ENCODE peak calls at places on chromosome 21, in seven cellular contexts. W, S, C, G, T, D and M are unnamed samples.

GRCh38 chr21:18164483-18164882 is 80.2 kb upstream of the CHODL start:
- DNase-seq in W (no peak), S (no peak), C (no peak), G (no peak), T (no peak), D (no peak), M (no peak)

GRCh38 chr21:45624356-45624854 is 19.1 kb upstream of the PCBP3 start:
- DNase-seq in W (no peak), S (no peak), C (no peak), G (no peak), T (no peak), D (no peak), M (no peak)

GRCh38 chr21:13827201-13827600 is 217.6 kb downstream of the POTED start:
- DNase-seq in W (no peak), S (no peak), C (no peak), G (no peak), T (no peak), D (no peak), M (no peak)

GRCh38 chr21:27743971-27744564 is 777.2 kb upstream of the ADAMTS5 start:
- DNase-seq in W (no peak), S (no peak), C (no peak), G (no peak), T (no peak), D (no peak), M (no peak)

GRCh38 chr21:45149021-45149420 is 74.6 kb downstream of the ADARB1 start:
- DNase-seq in W (no peak), S (no peak), C (no peak), G (no peak), T (no peak), D (no peak), M (no peak)

GRCh38 chr21:14995695-14996490 is 68.9 kb downstream of the NRIP1 start:
- DNase-seq in W (peak; percentile 85), S (peak; percentile 57), C (no peak), G (no peak), T (no peak), D (no peak), M (no peak)

GRCh38 chr21:34166468-34166867 is 93.1 kb downstream of the MRPS6 start:
- DNase-seq in W (no peak), S (peak; percentile 28), C (no peak), G (no peak), T (no peak), D (no peak), M (no peak)

GRCh38 chr21:43301424-43302355 is 125.2 kb downstream of the SIK1 start:
- DNase-seq in W (no peak), S (no peak), C (no peak), G (no peak), T (no peak), D (no peak), M (no peak)

GRCh38 chr21:33799378-33800090 is 116.1 kb downstream of the ATP5PO start:
- DNase-seq in W (no peak), S (no peak), C (no peak), G (no peak), T (no peak), D (no peak), M (no peak)

GRCh38 chr21:36507397-36508018 is 27.6 kb upstream of the CLDN14 start:
- DNase-seq in W (no peak), S (no peak), C (no peak), G (no peak), T (no peak), D (no peak), M (no peak)

GRCh38 chr21:44866780-44867179 is 6.7 kb downstream of the PTTG1IP start:
- DNase-seq in W (peak; percentile 43), S (peak; percentile 84), C (no peak), G (no peak), T (no peak), D (no peak), M (no peak)

GRCh38 chr21:45379171-45379900 is 25.6 kb upstream of the COL18A1 start:
- DNase-seq in W (no peak), S (no peak), C (no peak), G (no peak), T (no peak), D (no peak), M (no peak)

GRCh38 chr21:45050361-45050785 is 24.0 kb upstream of the ADARB1 start:
- DNase-seq in W (no peak), S (no peak), C (no peak), G (no peak), T (no peak), D (no peak), M (no peak)

GRCh38 chr21:34037446-34037845 is 35.9 kb upstream of the MRPS6 start:
- DNase-seq in W (no peak), S (peak; percentile 70), C (no peak), G (no peak), T (no peak), D (no peak), M (no peak)

GRCh38 chr21:15754640-15755039 is 24.9 kb downstream of the USP25 start:
- DNase-seq in W (peak; percentile 92), S (peak; percentile 65), C (no peak), G (no peak), T (no peak), D (no peak), M (no peak)

GRCh38 chr21:26169061-26169610 is 1.4 kb downstream of the APP start:
- DNase-seq in W (peak; percentile 56), S (peak; percentile 79), C (peak; percentile 39), G (peak; percentile 47), T (no peak), D (no peak), M (peak; percentile 16)

GRCh38 chr21:22710725-22711124 is 1712.5 kb downstream of the NCAM2 start:
- DNase-seq in W (no peak), S (no peak), C (no peak), G (no peak), T (no peak), D (no peak), M (no peak)

GRCh38 chr21:36732761-36733160 is 33.8 kb downstream of the SIM2 start:
- DNase-seq in W (no peak), S (no peak), C (no peak), G (no peak), T (no peak), D (no peak), M (no peak)

GRCh38 chr21:28016571-28016970 is 976.1 kb downstream of the LTN1 start:
- DNase-seq in W (no peak), S (no peak), C (no peak), G (no peak), T (no peak), D (no peak), M (no peak)

GRCh38 chr21:46021978-46022544 is 40.5 kb downstream of the COL6A1 start:
- DNase-seq in W (no peak), S (no peak), C (no peak), G (no peak), T (no peak), D (no peak), M (no peak)

GRCh38 chr21:33492571-33492970 is 1.1 kb upstream of the DNAJC28 start:
- DNase-seq in W (no peak), S (peak; percentile 5), C (peak; percentile 12), G (no peak), T (no peak), D (no peak), M (no peak)